ENCODE peak calls at places on chromosomes 3 and 15, in ten cellular contexts. G is B cell, T is WTC11, X is AG10803, H is type B pancreatic cell, M is fibroblast of mammary gland, O is SK-N-SH, F is neural progenitor cell, V is lower lobe of right lung, K is fibroblast of lung. N is an unnamed sample.

GRCh38 chr3:187066228-187066995 is 72.9 kb downstream of the RPL39L start:
- DNase-seq in G (peak; percentile 62), T (peak; percentile 68), X (no peak), H (no peak), M (peak; percentile 41), O (peak; percentile 32), F (peak; percentile 61), V (no peak), K (peak; percentile 15), N (no peak)

GRCh38 chr3:115658337-115659181 is 35.2 kb downstream of the GAP43 start:
- DNase-seq in G (peak; percentile 86), T (peak; percentile 74), X (peak; percentile 81), H (peak; percentile 84), M (peak; percentile 84), O (peak; percentile 89), F (peak; percentile 91), V (peak; percentile 83), K (peak; percentile 90), N (peak; percentile 64)

GRCh38 chr3:156642750-156643728 is 31.4 kb upstream of the TIPARP start:
- DNase-seq in G (no peak), T (no peak), X (peak; percentile 63), H (no peak), M (no peak), O (peak; percentile 12), F (no peak), V (no peak), K (no peak), N (no peak)

GRCh38 chr15:88334436-88334835 is 77.9 kb upstream of the NTRK3 start:
- DNase-seq in G (no peak), T (no peak), X (peak; percentile 73), H (no peak), M (no peak), O (no peak), F (no peak), V (no peak), K (no peak), N (no peak)

GRCh38 chr3:158739078-158739477 is 6.8 kb upstream of the RARRES1 start:
- DNase-seq in G (no peak), T (no peak), X (no peak), H (no peak), M (no peak), O (no peak), F (no peak), V (no peak), K (no peak), N (no peak)

GRCh38 chr3:158908187-158908762 is 106.4 kb downstream of the MFSD1 start:
- DNase-seq in G (no peak), T (no peak), X (peak; percentile 53), H (no peak), M (peak; percentile 6), O (no peak), F (no peak), V (no peak), K (no peak), N (no peak)

GRCh38 chr3:43180027-43180426 is 74.1 kb upstream of the POMGNT2 start:
- DNase-seq in G (no peak), T (no peak), X (peak; percentile 68), H (no peak), M (peak; percentile 86), O (no peak), F (no peak), V (no peak), K (peak; percentile 94), N (no peak)

GRCh38 chr15:71342658-71343057 is 227.4 kb downstream of the THSD4 start:
- DNase-seq in G (no peak), T (no peak), X (no peak), H (no peak), M (no peak), O (no peak), F (no peak), V (no peak), K (no peak), N (no peak)

GRCh38 chr3:71784914-71785593 is at the start of gene PROK2:
- DNase-seq in G (no peak), T (peak; percentile 52), X (no peak), H (no peak), M (peak; percentile 1), O (peak; percentile 77), F (peak; percentile 76), V (peak; percentile 54), K (no peak), N (no peak)

DNA sequence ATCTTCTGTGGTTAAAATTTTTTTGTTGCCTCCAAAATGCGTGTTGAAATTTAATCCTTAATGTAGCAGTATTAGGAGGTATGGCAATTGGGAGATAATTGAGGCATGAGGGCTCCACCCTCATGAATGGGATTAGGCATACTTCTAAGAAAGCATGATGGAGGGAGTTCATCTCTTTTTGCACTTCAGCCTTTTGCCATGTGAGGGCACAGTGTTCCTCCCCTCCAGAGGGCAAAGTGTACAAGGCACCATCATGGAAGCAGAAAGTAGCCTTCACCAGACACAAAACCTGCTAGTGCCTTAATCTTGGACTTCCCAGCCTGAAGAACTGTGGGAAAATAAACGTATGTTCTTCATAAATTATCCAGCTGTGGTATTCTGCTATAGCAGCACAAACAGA is 429.5 kb downstream of the ZIC1 start:
- DNase-seq in G (no peak), T (no peak), X (peak; percentile 13), H (no peak), M (peak; percentile 28), O (no peak), F (no peak), V (no peak), K (peak; percentile 5), N (no peak)
- TF ChIP-seq CTCF in G (no peak), T (no peak), X (peak; percentile 37), H (no peak), M (peak; percentile 46), O (peak; percentile 42), F (peak; percentile 5), V (no peak), K (peak; percentile 10), N (no peak)

DNA sequence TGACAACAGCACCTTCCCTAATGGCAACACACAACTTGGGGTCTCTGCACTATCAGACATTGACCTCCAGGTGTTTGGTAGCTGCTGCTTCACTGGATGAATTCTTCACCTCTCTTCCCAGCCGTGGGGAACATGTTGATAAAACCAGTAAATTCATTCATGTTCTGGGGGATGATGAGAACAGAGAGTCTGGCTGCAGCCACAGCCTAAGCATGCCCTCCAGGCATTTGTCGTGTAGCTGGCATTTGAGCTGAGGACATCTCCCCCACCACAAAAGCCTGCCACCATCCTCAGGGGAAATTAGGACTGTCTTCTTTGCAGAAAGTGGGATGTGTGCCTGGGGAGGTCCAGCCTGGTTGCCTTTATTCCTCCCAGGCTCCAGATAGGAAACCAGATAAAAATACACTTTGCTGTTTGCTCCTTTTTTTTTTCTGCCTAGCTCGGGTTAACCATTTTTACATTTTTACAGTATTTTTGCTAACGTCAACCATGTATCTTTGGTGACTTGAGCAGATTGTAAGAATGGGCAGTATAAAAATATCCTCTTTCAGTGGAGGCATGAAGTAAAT is 443.9 kb downstream of the EPHB1 start:
- DNase-seq in G (no peak), T (no peak), X (no peak), H (no peak), M (no peak), O (peak; percentile 54), F (no peak), V (no peak), K (no peak), N (no peak)
- TF ChIP-seq CTCF in G (no peak), T (no peak), X (no peak), H (no peak), M (no peak), O (no peak), F (no peak), V (no peak), K (no peak), N (no peak)

DNA sequence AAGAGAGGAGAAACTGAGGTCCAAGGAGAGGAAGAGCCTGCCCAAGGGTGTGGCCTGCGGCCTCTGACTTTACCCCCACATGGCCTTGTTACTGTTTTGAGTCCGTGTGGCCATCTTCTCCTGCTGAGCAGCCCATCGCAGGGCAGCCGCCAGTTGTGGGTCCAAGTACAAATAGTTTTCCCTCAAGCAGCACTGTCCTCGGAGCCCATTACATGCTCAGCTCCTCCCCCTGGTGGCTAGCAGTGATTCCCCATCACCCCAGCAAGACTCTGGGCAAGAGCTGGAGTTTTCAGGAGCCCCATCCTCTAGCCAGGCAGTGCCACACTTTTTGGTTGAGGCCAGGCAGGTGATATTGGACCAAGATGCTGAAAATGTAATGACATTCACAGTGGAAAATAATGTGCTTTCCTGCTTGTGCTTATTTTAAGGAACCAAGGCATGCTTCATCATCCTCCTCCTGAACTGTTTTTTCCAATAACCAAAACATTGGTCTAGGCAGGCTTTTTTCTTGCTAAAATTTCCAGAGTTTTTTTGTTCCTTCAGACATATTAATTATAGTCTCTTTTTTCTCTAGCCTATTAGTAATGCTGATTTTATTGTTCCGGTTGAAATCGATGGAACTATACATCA is 23.2 kb upstream of the VILL start:
- DNase-seq in G (peak; percentile 44), T (peak; percentile 85), X (peak; percentile 68), H (no peak), M (peak; percentile 63), O (peak; percentile 77), F (peak; percentile 78), V (peak; percentile 74), K (peak; percentile 73), N (peak; percentile 52)
- TF ChIP-seq CTCF in G (peak; percentile 70), T (peak; percentile 77), X (peak; percentile 94), H (peak; percentile 84), M (peak; percentile 94), O (peak; percentile 84), F (peak; percentile 84), V (peak; percentile 84), K (peak; percentile 90), N (peak; percentile 77)

GRCh38 chr15:75455982-75456531 is 4.6 kb upstream of the SIN3A start:
- DNase-seq in G (peak; percentile 63), T (no peak), X (peak; percentile 49), H (peak; percentile 70), M (peak; percentile 40), O (no peak), F (peak; percentile 50), V (peak; percentile 76), K (peak; percentile 33), N (no peak)
- TF ChIP-seq CTCF in G (no peak), T (no peak), X (no peak), H (no peak), M (no peak), O (no peak), F (peak; percentile 5), V (no peak), K (no peak), N (no peak)

DNA sequence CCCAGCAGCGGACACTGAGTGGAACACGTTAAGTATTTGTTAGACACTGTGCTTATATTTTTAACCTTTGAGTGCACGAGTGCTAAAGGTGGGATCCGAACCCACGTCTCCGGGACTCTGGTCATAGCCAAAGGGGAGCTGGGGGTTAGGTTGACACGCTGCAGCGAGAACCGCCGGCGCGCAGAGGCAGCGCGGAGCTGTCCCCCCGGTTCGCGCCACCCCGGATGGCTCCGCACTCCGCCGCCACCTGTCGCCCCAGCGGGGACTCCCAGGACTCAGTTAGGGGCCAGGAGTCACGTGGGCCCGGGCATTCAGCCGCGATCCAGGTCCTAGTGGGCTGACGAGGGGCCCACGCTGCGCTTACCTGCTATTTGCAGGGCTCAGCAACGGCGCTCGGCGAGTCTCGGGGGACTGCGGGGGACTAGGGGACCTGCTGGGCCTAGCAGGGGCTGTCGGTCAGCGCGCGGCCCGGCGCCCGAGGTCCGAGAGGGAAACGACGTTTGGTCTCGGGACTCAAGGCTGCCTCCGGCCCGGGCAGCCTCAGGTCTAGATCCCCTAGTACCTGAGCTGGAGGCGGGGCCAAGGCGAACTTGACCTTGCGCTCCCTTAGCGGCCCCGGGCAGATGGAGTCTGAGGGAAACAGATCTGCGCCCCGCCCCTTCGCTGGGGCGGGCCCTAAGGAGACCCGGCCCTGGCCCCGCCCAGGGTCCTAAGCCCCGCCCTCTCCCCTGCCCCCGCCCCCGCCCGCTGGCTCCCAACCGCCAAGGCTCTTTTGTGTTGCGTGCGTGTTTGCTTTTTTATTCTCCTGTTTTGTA is at the start of gene NMNAT3:
- DNase-seq in G (peak; percentile 58), T (peak; percentile 95), X (peak; percentile 25), H (peak; percentile 84), M (peak; percentile 45), O (peak; percentile 42), F (peak; percentile 92), V (peak; percentile 94), K (peak; percentile 59), N (peak; percentile 81)
- TF ChIP-seq CTCF in G (no peak), T (no peak), X (no peak), H (no peak), M (no peak), O (no peak), F (no peak), V (peak; percentile 9), K (no peak), N (peak; percentile 13)